ENCODE peak calls at places on chromosomes 4 and X, in four cellular contexts. T, R, F and I are unnamed samples.

GRCh38 chr4:144174401-144175067 is 34.0 kb upstream of the GYPA start:
- DNase-seq in R (peak), T (peak), F (peak), I (peak)

GRCh38 chrX:136200466-136200865 is 50.7 kb downstream of the MAP7D3 start:
- DNase-seq in R (peak), F (no peak), T (peak), I (peak)

GRCh38 chrX:48540015-48540350 is 469 bp downstream of the TBC1D25 start:
- DNase-seq in T (peak), F (peak), R (peak), I (peak)

GRCh38 chrX:130174051-130174704 is 2.4 kb downstream of the RAB33A start:
- DNase-seq in R (no peak), T (no peak), F (no peak), I (no peak)

GRCh38 chr4:157810137-157810774 is 362.6 kb downstream of the GASK1B start:
- DNase-seq in R (no peak), T (no peak), F (peak), I (no peak)

GRCh38 chr4:52713456-52713937 is 37.7 kb downstream of the ERVMER34-1 start:
- DNase-seq in F (peak), T (no peak), R (peak), I (no peak)

GRCh38 chr4:90030953-90031352 is 96.2 kb upstream of the CCSER1 start:
- DNase-seq in T (no peak), R (no peak), F (peak), I (no peak)

GRCh38 chr4:90211174-90211573 is 84.0 kb downstream of the CCSER1 start:
- DNase-seq in R (no peak), F (no peak), T (no peak), I (no peak)

GRCh38 chr4:152528060-152528459 is 7.8 kb downstream of the FBXW7 start:
- DNase-seq in R (no peak), F (no peak), T (no peak), I (no peak)

DNA sequence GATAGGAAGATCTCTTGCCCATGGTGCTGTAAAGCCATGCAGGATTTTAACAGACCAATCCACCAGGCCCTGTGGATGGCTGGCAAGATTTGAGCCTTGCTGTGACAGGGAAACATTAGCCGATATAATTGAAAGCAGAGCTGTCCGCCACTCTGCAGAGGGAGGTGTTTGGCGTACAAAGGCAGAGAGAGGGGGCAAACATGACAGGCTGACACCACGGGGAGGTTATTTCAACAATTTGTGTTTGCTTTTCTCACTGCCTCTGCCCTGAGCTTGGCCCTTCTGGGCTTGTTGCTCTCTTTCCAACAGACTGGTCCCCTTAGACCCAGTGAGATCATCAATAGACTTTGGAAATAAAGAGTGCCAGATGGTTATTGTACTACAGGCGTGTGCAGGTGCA is 59.4 kb downstream of the CLNK start:
- DNase-seq in F (peak), T (no peak), R (no peak), I (no peak)
- TF ChIP-seq EZH2 in F (no peak), T (no peak), R (no peak), I (no peak)

DNA sequence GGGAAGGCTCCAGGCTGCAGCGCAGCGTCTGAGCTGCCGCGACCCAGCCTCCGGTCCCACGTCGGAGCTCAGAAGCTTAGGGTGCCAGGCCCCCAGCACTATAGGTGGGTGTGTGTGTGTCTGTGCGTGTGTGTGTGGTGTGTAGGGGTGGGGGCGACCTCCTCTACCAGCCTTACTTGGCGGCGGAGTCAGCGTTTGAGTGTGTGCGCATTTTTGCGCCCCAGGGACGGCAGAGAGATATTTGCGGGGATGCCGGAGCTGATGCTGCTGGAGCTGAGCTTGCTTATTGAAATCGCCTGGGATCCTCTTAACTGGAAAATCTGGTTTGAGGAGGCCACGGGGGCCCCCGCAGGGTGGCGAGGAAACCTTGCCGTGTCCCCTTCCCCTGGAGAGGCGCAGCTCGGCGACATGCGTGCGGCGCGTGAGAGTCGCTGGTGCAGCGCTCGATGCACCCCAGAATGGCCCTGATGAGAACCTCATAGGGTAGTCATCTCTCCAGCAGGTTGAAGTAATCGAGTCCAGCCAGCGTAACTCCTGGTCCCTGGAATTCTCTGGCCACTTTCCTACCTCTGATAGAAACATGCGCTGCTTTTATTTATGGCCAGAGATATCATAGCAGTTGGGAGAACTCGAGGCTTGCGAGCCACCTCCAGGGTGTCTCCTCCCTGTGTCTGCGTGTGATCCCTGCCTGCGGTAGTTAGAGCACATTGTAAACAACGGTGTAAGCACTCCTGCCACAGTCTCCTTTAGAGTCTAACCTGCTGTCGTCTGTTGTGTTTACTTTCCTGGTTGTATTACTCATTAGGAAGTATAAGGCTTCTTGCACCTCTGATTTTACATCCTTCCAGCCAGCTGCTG is 2.7 kb downstream of the ADGRL3 start:
- DNase-seq in R (no peak), T (no peak), F (peak), I (no peak)
- TF ChIP-seq EZH2 in R (no peak), T (no peak), F (peak), I (no peak)

GRCh38 chrX:25016361-25016671 is 551 bp upstream of the ARX start:
- DNase-seq in R (no peak), F (no peak), T (no peak), I (no peak)
- TF ChIP-seq EZH2 in R (no peak), F (no peak), T (no peak), I (no peak)

DNA sequence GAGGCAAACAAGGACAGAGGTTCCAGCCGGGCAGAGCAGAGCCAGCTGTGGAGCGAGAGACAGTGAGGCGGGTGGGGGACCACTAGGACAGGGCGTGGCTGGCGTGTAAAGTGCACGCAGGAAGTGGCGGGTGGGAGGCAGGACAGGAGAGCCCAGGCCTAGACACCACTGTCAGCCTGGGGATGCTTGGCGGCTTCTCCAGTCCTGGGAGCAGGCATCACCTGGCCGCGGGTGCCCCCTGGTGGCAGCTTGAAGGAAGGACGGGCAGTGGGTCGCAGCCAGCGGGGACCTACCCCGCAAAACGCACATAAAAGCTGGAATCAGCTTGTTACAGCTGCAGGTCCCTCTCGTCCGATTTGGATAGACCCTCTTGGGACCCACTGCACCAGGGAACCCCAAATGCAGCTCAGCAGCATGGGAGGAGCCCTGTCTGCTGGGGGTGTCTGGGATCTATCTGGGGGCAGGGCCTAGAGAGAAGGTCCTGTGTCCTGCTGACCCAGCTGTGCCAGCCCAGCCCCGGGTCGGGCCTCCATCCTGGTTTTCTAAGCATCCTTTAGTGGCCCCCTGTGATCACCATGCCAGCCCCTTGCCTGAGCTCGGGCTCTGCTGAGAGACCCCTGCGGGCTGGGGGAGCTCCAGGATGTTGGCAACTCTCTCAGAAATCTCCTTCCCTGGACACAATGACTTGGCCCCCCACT is 57.7 kb downstream of the WFS1 start:
- DNase-seq in T (peak), F (peak), R (peak), I (peak)
- TF ChIP-seq EZH2 in T (no peak), F (no peak), R (no peak), I (no peak)

DNA sequence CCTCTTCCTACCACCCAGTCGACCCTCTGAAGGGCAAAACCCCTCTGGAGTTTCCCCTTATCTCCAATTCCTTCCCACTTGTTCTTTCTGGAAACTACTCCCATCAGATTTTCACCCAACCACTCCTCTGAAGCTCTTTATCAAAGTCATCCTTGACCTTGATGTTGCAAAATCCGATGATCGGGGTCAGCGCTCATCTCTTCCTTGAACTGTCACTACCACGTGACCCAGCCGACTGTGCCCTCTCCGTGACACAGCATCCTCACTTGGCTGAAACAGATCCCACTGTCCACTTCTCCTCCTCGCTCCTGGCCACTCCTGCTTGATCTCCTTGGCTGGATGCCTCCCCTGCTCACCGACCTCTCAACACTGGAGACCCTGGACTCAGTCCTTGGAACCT is 1.1 kb downstream of the CFAP99 start:
- DNase-seq in F (no peak), T (no peak), R (no peak), I (no peak)
- TF ChIP-seq EZH2 in F (no peak), T (no peak), R (no peak), I (no peak)

DNA sequence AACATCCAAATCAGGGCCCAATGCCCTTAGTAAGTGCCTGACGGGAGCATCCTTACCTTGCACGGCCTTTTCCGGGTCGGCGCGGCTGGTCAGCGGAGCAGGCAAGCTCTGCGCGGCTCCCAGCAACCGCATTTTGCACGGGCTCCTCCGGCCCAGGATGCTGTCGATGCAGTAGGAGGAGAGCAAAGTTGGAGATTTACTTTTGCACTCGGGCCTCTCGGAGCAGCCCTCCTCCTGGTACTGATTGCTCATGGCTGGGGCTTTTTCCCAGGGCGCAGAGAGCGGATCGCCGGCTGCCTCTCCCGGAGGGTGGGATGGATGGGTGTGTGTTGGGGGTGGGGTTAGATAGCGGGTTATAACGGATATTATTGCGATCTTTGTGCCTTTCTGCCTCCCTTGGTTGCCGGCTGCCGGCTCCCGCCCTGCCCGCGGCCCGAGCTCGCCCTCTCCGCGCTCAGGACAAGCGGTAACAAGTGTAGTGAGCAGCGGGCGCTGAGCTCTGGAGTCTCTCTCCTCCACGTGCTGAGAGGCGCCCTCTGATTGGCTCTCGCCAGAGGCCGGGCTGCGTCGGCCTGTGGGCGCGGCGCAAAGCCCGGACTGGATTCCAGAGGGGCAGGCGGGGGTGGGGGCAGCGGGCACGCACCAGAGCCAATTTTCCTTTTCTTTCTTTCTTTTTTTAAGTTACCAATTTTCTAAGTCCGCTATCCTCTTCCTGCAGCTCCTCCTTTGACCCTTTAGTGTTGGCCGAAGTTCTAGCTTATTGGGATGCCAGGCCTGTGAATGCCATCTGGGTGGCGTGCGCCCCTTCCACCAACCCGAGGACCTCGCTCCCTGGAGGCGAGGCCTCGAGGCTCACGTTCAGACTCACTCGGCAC is at the start of gene ARX:
- DNase-seq in T (peak), R (no peak), F (peak), I (no peak)
- TF ChIP-seq EZH2 in T (no peak), R (no peak), F (no peak), I (no peak)

DNA sequence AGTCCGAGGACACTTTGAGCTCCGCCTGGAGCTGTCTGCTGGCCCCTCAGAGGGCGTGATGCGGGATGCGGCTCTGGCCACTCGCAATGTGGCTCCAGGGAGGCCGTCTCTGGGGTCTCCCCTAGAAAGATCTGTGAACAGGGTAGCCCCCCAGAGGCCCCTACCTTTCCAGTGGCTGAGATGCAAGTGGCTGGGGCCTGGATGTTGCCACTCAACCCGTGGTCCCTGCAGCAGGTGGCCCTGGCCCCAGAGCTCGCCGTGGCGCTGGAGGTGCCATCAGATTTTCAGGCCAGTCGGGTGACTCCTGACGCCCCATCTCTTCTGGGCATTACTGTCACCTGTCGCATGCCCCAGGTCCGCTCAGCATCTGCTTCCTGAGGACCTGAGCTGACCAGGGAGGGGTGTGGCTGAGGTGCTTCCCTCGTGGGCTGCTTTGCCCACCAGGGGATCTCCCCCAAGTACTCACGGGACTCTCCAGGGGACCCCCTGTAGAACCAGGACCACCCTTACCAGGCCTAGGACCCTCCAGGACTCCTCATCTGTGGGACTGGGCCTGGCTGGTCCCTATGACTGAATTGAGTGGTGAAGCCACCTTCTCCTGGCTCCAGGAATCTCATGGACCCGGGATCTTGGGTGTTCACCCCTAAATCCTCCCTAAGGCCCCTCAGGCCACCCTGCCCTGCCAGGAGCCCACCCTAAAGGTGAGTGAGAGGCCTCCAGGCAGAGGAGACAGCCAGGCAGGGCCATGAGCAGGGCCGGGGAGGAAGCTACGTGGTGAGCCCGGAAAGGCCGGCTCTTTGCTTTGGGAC is 102.3 kb upstream of the LRPAP1 start:
- DNase-seq in R (no peak), F (no peak), T (no peak), I (no peak)
- TF ChIP-seq EZH2 in R (no peak), F (no peak), T (no peak), I (no peak)

DNA sequence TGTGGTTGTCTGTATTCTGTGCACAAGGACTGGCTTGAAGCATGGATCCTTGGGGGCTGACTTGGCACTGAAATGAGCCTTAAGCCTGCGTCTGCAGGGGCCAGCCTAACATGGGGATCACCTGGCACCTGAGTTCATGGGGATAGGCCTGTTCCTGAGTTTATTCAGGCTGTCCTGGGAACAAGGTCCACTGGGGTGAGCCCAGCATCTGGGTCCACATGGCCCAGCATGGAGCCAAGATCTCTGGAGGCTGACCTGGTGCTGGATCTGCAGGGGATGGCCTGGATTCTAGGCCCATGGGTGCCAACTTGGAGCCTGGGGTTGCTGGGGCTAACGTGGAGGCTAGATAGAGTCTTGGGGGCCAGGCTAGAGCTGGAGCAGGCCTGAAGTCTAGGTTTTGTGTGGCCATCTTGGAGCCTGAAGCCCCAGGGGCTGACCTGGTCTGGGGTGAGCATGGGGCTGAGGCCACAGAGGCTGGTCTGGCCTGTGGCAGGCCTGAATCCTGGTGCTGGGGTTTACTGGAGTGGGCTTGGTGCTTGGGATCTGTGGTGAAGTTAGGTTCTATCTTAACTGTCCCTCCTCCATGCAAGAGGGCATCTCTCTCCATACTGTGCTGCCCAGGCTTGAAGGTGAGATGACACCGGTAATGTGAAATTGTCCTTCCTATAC is 652 bp upstream of the KLKB1 start:
- DNase-seq in T (no peak), F (no peak), R (no peak), I (no peak)
- TF ChIP-seq EZH2 in T (no peak), F (no peak), R (no peak), I (no peak)

DNA sequence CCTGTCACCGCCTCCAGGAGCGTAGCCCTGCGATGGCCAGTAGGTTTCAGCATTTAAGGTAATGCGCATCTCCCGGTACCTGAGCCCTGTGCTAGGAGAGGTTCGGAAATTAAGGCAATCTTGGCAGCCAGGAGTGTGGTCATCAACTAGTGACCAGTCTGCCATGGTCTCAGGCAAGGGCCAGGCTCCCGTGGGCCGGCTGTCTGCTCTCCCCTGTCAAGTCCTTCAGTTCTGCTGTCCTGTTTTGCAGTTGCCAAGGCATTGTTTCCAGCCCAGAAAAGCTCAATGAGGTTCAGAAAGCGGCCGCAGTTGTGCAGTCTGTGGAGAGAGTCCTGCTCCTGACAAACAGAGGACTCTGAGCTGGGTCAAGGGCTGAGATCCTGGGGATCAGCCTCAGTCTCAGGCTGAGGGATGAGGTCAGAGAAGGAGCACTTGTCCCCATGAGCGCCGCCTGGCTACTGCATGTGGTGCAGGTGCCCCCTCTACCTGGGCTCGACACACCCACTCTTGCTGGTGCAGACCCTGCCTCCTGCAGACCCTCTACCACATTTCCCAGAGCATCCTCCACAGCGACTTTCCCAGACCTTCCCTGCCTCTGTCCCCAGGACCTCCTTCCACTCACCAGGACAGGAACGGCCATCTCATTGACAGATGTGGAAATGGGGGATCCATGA is 53.4 kb upstream of the PSAPL1 start:
- DNase-seq in R (no peak), T (no peak), F (no peak), I (no peak)
- TF ChIP-seq EZH2 in R (no peak), T (no peak), F (no peak), I (no peak)